ENCODE peak calls at places on chromosome 1, in nine cellular contexts. V is HT-29, O is A673, U is mucosa of gallbladder, R is Peyer's patch, W is RWPE1, H is kidney, C is amniotic epithelial cell, B is coronary artery. K is an unnamed sample.

GRCh38 chr1:234823191-234824176 is 213.5 kb upstream of the IRF2BP2 start:
- DNase-seq in W (no peak), O (no peak), C (no peak), B (no peak), H (no peak), U (no peak), R (no peak), V (peak; percentile 80), K (no peak)

GRCh38 chr1:246001142-246001812 is 505.8 kb downstream of the SMYD3 start:
- DNase-seq in C (peak; percentile 92), R (no peak), O (no peak), H (no peak), V (no peak), U (no peak), B (no peak), W (no peak), K (no peak)

GRCh38 chr1:184745929-184746583 is 8.6 kb downstream of the EDEM3 start:
- DNase-seq in B (no peak), V (no peak), U (no peak), R (no peak), O (no peak), C (no peak), W (no peak), H (no peak), K (no peak)

GRCh38 chr1:26493905-26494304 is 21.7 kb downstream of the HMGN2 start:
- DNase-seq in R (no peak), B (no peak), W (no peak), C (no peak), V (no peak), U (no peak), H (peak; percentile 11), O (no peak), K (no peak)

GRCh38 chr1:57517587-57518397 is 93.9 kb upstream of the DAB1 start:
- DNase-seq in R (no peak), V (no peak), B (no peak), C (no peak), U (no peak), W (no peak), H (no peak), O (peak; percentile 27), K (no peak)

GRCh38 chr1:229905652-229906051 is 161.4 kb upstream of the GALNT2 start:
- DNase-seq in C (no peak), V (no peak), R (no peak), O (no peak), H (no peak), W (no peak), B (no peak), U (no peak), K (no peak)

GRCh38 chr1:187464320-187464719 is 635.6 kb downstream of the PLA2G4A start:
- DNase-seq in V (no peak), H (no peak), B (no peak), C (no peak), O (no peak), W (no peak), U (no peak), R (no peak), K (no peak)

GRCh38 chr1:221089273-221089672 is 210.0 kb downstream of the HLX start:
- DNase-seq in W (no peak), V (no peak), O (no peak), U (no peak), R (no peak), C (peak; percentile 54), B (no peak), H (no peak), K (no peak)

GRCh38 chr1:22143065-22143514 is at the start of gene WNT4:
- DNase-seq in O (peak; percentile 32), B (no peak), U (peak; percentile 37), H (peak; percentile 81), R (no peak), V (peak; percentile 46), W (peak; percentile 72), C (peak; percentile 7), K (no peak)

GRCh38 chr1:233707906-233708292 is 94.0 kb downstream of the KCNK1 start:
- DNase-seq in V (no peak), B (no peak), W (no peak), O (no peak), R (no peak), C (no peak), U (no peak), H (no peak), K (no peak)

GRCh38 chr1:223706077-223706988 is 6.0 kb upstream of the CAPN2 start:
- DNase-seq in B (no peak), C (peak; percentile 97), V (peak; percentile 57), H (peak; percentile 41), U (no peak), O (peak; percentile 92), W (no peak), R (no peak), K (no peak)

GRCh38 chr1:172146149-172146850 is 274.2 kb upstream of the C1orf105 start:
- DNase-seq in W (no peak), C (peak; percentile 62), O (no peak), U (no peak), B (no peak), H (no peak), V (no peak), R (no peak), K (no peak)

GRCh38 chr1:64031191-64031590 is 172.2 kb upstream of the UBE2U start:
- DNase-seq in R (no peak), W (no peak), H (no peak), B (no peak), C (peak; percentile 85), V (no peak), O (no peak), U (no peak), K (no peak)

GRCh38 chr1:2935766-2936390 is 85.4 kb upstream of the ACTRT2 start:
- DNase-seq in O (no peak), B (no peak), H (peak; percentile 61), R (no peak), V (no peak), W (no peak), C (no peak), U (no peak), K (no peak)

GRCh38 chr1:152926091-152926490 is 17.7 kb downstream of the IVL start:
- DNase-seq in U (no peak), R (no peak), V (peak; percentile 66), C (no peak), O (peak; percentile 12), W (peak; percentile 63), H (no peak), B (no peak), K (no peak)

GRCh38 chr1:226351709-226352108 is 42.7 kb upstream of the LIN9 start:
- DNase-seq in R (no peak), V (no peak), B (no peak), O (peak; percentile 31), W (no peak), H (peak; percentile 11), U (no peak), C (no peak), K (no peak)

GRCh38 chr1:230868736-230869385 is 540 bp upstream of the C1orf198 start:
- DNase-seq in H (peak; percentile 90), W (no peak), V (peak; percentile 69), U (peak; percentile 52), B (no peak), C (no peak), O (peak; percentile 47), R (peak; percentile 26), K (no peak)

GRCh38 chr1:152227310-152227928 is 3.4 kb upstream of the HRNR start:
- DNase-seq in H (no peak), B (no peak), R (no peak), O (no peak), C (peak; percentile 5), U (no peak), V (peak; percentile 2), W (peak; percentile 46), K (no peak)

GRCh38 chr1:154539486-154540483 is 18.7 kb downstream of the UBE2Q1 start:
- DNase-seq in W (no peak), C (no peak), H (no peak), B (no peak), O (no peak), R (no peak), U (no peak), V (no peak), K (no peak)

GRCh38 chr1:53450225-53450624 is 9.0 kb upstream of the DMRTB1 start:
- DNase-seq in B (no peak), U (no peak), W (no peak), H (no peak), R (no peak), V (no peak), C (no peak), O (no peak), K (no peak)

GRCh38 chr1:29711582-29712274 is 475.4 kb downstream of the PTPRU start:
- DNase-seq in O (no peak), H (no peak), U (no peak), W (no peak), V (no peak), R (no peak), B (no peak), C (peak; percentile 69), K (no peak)

GRCh38 chr1:198605880-198606458 is 32.9 kb upstream of the PTPRC start:
- DNase-seq in H (no peak), R (no peak), W (peak; percentile 20), V (no peak), B (no peak), C (no peak), O (no peak), U (no peak), K (no peak)